ENCODE peak calls at places on chromosomes 6 and 20, in seven cellular contexts. A is brain microvascular endothelial cell, I is cardiac fibroblast, R is psoas muscle, O is GM23248, X is lower lobe of right lung, F is dorsolateral prefrontal cortex. Y is an unnamed sample.

GRCh38 chr6:122788663-122789062 is 395 bp upstream of the SMPDL3A start:
- DNase-seq in A (no peak), I (no peak), R (no peak), O (no peak), X (no peak), F (no peak), Y (no peak)

GRCh38 chr20:36806049-36806448 is 32.5 kb upstream of the DSN1 start:
- DNase-seq in A (no peak), I (no peak), R (no peak), O (no peak), X (no peak), F (no peak), Y (no peak)

GRCh38 chr20:44909872-44910689 is at the start of gene PABPC1L:
- DNase-seq in A (peak; percentile 49), I (peak; percentile 72), R (peak; percentile 57), O (peak; percentile 85), X (peak; percentile 89), F (peak; percentile 65), Y (peak; percentile 51)

GRCh38 chr20:24629668-24630067 is 160.2 kb downstream of the SYNDIG1 start:
- DNase-seq in A (no peak), I (peak; percentile 37), R (no peak), O (no peak), X (no peak), F (peak; percentile 31), Y (no peak)

GRCh38 chr6:106974337-106974998 is at the start of gene CD24:
- DNase-seq in A (no peak), I (no peak), R (no peak), O (no peak), X (peak; percentile 62), F (no peak), Y (peak; percentile 70)

GRCh38 chr20:40265872-40266533 is 423.0 kb downstream of the MAFB start:
- DNase-seq in A (peak; percentile 19), I (peak; percentile 71), R (no peak), O (peak; percentile 72), X (no peak), F (no peak), Y (no peak)

GRCh38 chr6:149854532-149854931 is 9.6 kb downstream of the LRP11 start:
- DNase-seq in A (no peak), I (peak; percentile 33), R (no peak), O (peak; percentile 52), X (peak; percentile 70), F (no peak), Y (no peak)

GRCh38 chr20:60481051-60481741 is 523.0 kb downstream of the CDH26 start:
- DNase-seq in A (no peak), I (no peak), R (no peak), O (peak; percentile 15), X (no peak), F (no peak), Y (no peak)

GRCh38 chr6:121437861-121438651 is 2.6 kb downstream of the GJA1 start:
- DNase-seq in A (peak; percentile 60), I (peak; percentile 46), R (no peak), O (peak; percentile 77), X (no peak), F (no peak), Y (no peak)

GRCh38 chr6:52617087-52617486 is 40.2 kb upstream of the TRAM2 start:
- DNase-seq in A (no peak), I (peak; percentile 29), R (no peak), O (no peak), X (no peak), F (no peak), Y (no peak)

GRCh38 chr6:34484899-34485298 is 19.0 kb downstream of the PACSIN1 start:
- DNase-seq in A (no peak), I (no peak), R (no peak), O (no peak), X (no peak), F (peak; percentile 17), Y (no peak)

GRCh38 chr6:15952231-15953151 is 176.4 kb upstream of the MYLIP start:
- DNase-seq in A (no peak), I (no peak), R (no peak), O (peak; percentile 24), X (no peak), F (no peak), Y (no peak)

GRCh38 chr6:107965746-107966145 is 7.7 kb upstream of the SEC63 start:
- DNase-seq in A (no peak), I (peak; percentile 17), R (no peak), O (peak; percentile 88), X (no peak), F (no peak), Y (no peak)

GRCh38 chr6:42726485-42727083 is 4.2 kb upstream of the PRPH2 start:
- DNase-seq in A (peak; percentile 77), I (peak; percentile 94), R (peak; percentile 63), O (peak; percentile 97), X (peak; percentile 80), F (peak; percentile 60), Y (peak; percentile 74)

GRCh38 chr6:13216236-13216933 is 112.0 kb downstream of the TBC1D7 start:
- DNase-seq in A (no peak), I (no peak), R (no peak), O (no peak), X (no peak), F (no peak), Y (no peak)

GRCh38 chr6:72864799-72865198 is 242.9 kb downstream of the KCNQ5 start:
- DNase-seq in A (no peak), I (no peak), R (no peak), O (peak; percentile 9), X (no peak), F (no peak), Y (no peak)

GRCh38 chr20:40279390-40279789 is 409.6 kb downstream of the MAFB start:
- DNase-seq in A (peak; percentile 44), I (peak; percentile 87), R (no peak), O (peak; percentile 92), X (no peak), F (no peak), Y (no peak)

GRCh38 chr6:36296240-36296639 is 26.4 kb downstream of the PNPLA1 start:
- DNase-seq in A (no peak), I (peak; percentile 38), R (no peak), O (peak; percentile 83), X (no peak), F (no peak), Y (no peak)

GRCh38 chr20:21028436-21028835 is 77.7 kb downstream of the LINC00237 start:
- DNase-seq in A (no peak), I (no peak), R (no peak), O (no peak), X (no peak), F (no peak), Y (no peak)

GRCh38 chr6:106973018-106973840 is 1.3 kb downstream of the CD24 start:
- DNase-seq in A (no peak), I (no peak), R (no peak), O (no peak), X (peak; percentile 53), F (no peak), Y (peak; percentile 37)

GRCh38 chr6:786946-787763 is 94.2 kb upstream of the EXOC2 start:
- DNase-seq in A (no peak), I (peak; percentile 4), R (no peak), O (peak; percentile 53), X (no peak), F (no peak), Y (no peak)

GRCh38 chr20:35598899-35599775 is 16.5 kb upstream of the SPAG4 start:
- DNase-seq in A (no peak), I (no peak), R (no peak), O (no peak), X (no peak), F (no peak), Y (no peak)

GRCh38 chr20:35599776-35600120 is 15.9 kb upstream of the SPAG4 start:
- DNase-seq in A (no peak), I (no peak), R (no peak), O (no peak), X (no peak), F (no peak), Y (no peak)

GRCh38 chr20:35601021-35601973 is 14.3 kb upstream of the SPAG4 start:
- DNase-seq in A (peak; percentile 51), I (peak; percentile 79), R (peak; percentile 77), O (peak; percentile 87), X (peak; percentile 87), F (peak; percentile 76), Y (peak; percentile 62)

GRCh38 chr20:35601990-35602389 is 13.6 kb upstream of the SPAG4 start:
- DNase-seq in A (no peak), I (no peak), R (no peak), O (no peak), X (no peak), F (no peak), Y (no peak)

GRCh38 chr20:35600176-35600995 is 15.2 kb upstream of the SPAG4 start:
- DNase-seq in A (no peak), I (no peak), R (no peak), O (no peak), X (no peak), F (no peak), Y (no peak)
- H3K4me3 ChIP-seq in A (peak overlapping the region; percentile 47), I (peak overlapping the region; percentile 38), R (peak overlapping the region; percentile 67), O (peak overlapping the region; percentile 64), X (peak overlapping the region; percentile 57), F (peak overlapping the region; percentile 61), Y (peak overlapping the region; percentile 78)

GRCh38 chr6:126339796-126340750 is at the start of gene CENPW:
- DNase-seq in A (peak; percentile 88), I (peak; percentile 86), R (peak; percentile 83), O (peak; percentile 96), X (peak; percentile 95), F (peak; percentile 82), Y (peak; percentile 81)

GRCh38 chr6:126344181-126344580 is 4.3 kb downstream of the CENPW start:
- DNase-seq in A (no peak), I (no peak), R (no peak), O (no peak), X (no peak), F (no peak), Y (no peak)

GRCh38 chr6:126337323-126337722 is 2.6 kb upstream of the CENPW start:
- DNase-seq in A (peak; percentile 10), I (peak; percentile 83), R (no peak), O (peak; percentile 83), X (no peak), F (no peak), Y (no peak)

GRCh38 chr6:126335210-126335609 is 4.7 kb upstream of the CENPW start:
- DNase-seq in A (no peak), I (no peak), R (no peak), O (no peak), X (no peak), F (no peak), Y (no peak)

DNA sequence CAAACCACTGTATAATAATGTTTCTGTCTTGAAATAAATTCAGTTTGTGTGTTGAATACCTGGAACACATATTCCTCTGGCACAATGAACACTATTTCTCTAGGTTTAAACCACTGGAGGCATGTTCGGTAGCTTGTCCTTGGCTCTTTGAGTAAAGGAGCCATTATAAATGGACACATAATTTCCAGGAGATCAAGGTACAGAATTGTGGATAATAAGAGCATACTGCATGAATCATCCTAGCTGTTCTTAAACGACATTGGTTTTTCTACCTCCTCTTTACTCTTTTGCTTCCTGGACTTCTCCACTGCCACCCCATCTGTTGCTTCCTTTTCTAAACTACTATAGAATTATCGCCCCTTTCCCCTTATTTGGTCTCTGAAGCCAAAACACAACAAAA is 1.2 kb downstream of the CENPW start:
- DNase-seq in A (no peak), I (no peak), R (no peak), O (peak; percentile 7), X (no peak), F (no peak), Y (no peak)
- H3K4me3 ChIP-seq in A (peak overlapping the region; percentile 93), I (no peak overlapping the region), R (peak overlapping the region; percentile 76), O (peak overlapping the region; percentile 81), X (peak overlapping the region; percentile 79), F (no peak overlapping the region), Y (peak overlapping the region; percentile 74)

GRCh38 chr6:151254451-151255081 is 14.8 kb downstream of the AKAP12 start:
- DNase-seq in A (peak; percentile 59), I (peak; percentile 80), R (no peak), O (peak; percentile 22), X (no peak), F (no peak), Y (no peak)
- H3K4me3 ChIP-seq in A (no peak overlapping the region), I (no peak overlapping the region), R (no peak overlapping the region), O (no peak overlapping the region), X (no peak overlapping the region), F (no peak overlapping the region), Y (no peak overlapping the region)

GRCh38 chr6:113172531-113172966 is 684.6 kb upstream of the MARCKS start:
- DNase-seq in A (no peak), I (peak; percentile 73), R (no peak), O (no peak), X (no peak), F (peak; percentile 68), Y (no peak)
- H3K4me3 ChIP-seq in A (no peak overlapping the region), I (no peak overlapping the region), R (no peak overlapping the region), O (no peak overlapping the region), X (no peak overlapping the region), F (no peak overlapping the region), Y (no peak overlapping the region)